ENCODE peak calls at places on chromosome 22, in four cellular contexts. O, S, Z and Y are unnamed samples.

GRCh38 chr22:24693359-24693758 is 81.2 kb downstream of the PIWIL3 start:
- DNase-seq in S (no peak), Z (peak; percentile 9), O (no peak), Y (no peak)

GRCh38 chr22:22691716-22692701 is 47.6 kb downstream of the GGTLC2 start:
- DNase-seq in Z (no peak), O (peak; percentile 46), S (no peak), Y (no peak)

GRCh38 chr22:37803636-37804371 is 3.9 kb upstream of the GCAT start:
- DNase-seq in S (no peak), Z (no peak), O (no peak), Y (no peak)

GRCh38 chr22:38638216-38638615 is 18.0 kb downstream of the FAM227A start:
- DNase-seq in O (no peak), Z (no peak), S (no peak), Y (no peak)

GRCh38 chr22:48945621-48946458 is 881.8 kb downstream of the BRD1 start:
- DNase-seq in O (peak; percentile 38), Z (no peak), S (peak; percentile 22), Y (peak; percentile 52)

GRCh38 chr22:38923463-38924196 is 33.8 kb upstream of the APOBEC3A start:
- DNase-seq in S (peak; percentile 80), Z (peak; percentile 89), O (no peak), Y (peak; percentile 79)

GRCh38 chr22:31659246-31659645 is 2.8 kb downstream of the PISD start:
- DNase-seq in S (no peak), Z (peak; percentile 22), O (no peak), Y (no peak)

GRCh38 chr22:30876221-30876751 is 92.3 kb downstream of the MORC2 start:
- DNase-seq in O (peak; percentile 35), S (no peak), Z (no peak), Y (peak; percentile 36)

GRCh38 chr22:35064664-35065063 is 1.3 kb upstream of the ISX start:
- DNase-seq in Z (no peak), O (no peak), S (no peak), Y (no peak)

GRCh38 chr22:46387748-46388147 is 52.2 kb downstream of the TRMU start:
- DNase-seq in Z (no peak), O (no peak), S (no peak), Y (no peak)

GRCh38 chr22:46388647-46389046 is 53.1 kb downstream of the TRMU start:
- DNase-seq in O (no peak), S (no peak), Z (no peak), Y (no peak)

GRCh38 chr22:46389081-46389480 is 53.6 kb downstream of the TRMU start:
- DNase-seq in Z (no peak), S (no peak), O (no peak), Y (no peak)

GRCh38 chr22:46382524-46382923 is 47.0 kb downstream of the TRMU start:
- DNase-seq in S (no peak), Z (no peak), O (no peak), Y (no peak)

GRCh38 chr22:46386312-46386711 is 50.8 kb downstream of the TRMU start:
- DNase-seq in O (peak; percentile 54), Z (no peak), S (no peak), Y (no peak)
- TF ChIP-seq CTCF in O (no peak), Z (no peak), S (no peak), Y (no peak)

DNA sequence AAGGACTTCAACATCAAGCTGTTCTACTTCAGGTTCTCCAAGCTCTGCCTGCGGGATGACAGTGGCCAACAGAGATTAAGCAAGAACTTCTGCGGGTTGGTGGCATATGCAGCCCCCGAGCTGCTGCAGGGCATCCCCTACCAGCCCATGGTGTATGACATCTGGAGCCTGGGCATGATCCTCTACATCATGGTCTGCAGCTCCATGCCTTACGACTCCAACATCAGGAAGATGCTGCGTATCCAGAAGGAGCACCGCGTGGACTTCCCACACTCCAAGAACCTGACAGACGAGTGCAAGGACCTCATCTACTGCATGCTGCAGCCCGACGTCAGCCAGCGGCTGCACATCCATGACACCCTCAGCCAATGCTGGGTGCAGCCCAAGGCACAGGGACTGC is 2.8 kb upstream of the DGCR2 start:
- DNase-seq in S (no peak), Z (no peak), O (no peak), Y (no peak)
- TF ChIP-seq CTCF in S (no peak), Z (no peak), O (no peak), Y (no peak)

GRCh38 chr22:21449531-21450319 is 17.5 kb upstream of the TMEM191C start:
- DNase-seq in Z (no peak), O (peak; percentile 34), S (peak; percentile 19), Y (peak; percentile 59)

GRCh38 chr22:21450858-21451331 is 16.3 kb upstream of the TMEM191C start:
- DNase-seq in S (peak; percentile 10), O (peak; percentile 49), Z (no peak), Y (peak; percentile 43)

GRCh38 chr22:21451545-21452520 is 15.4 kb upstream of the TMEM191C start:
- DNase-seq in Z (no peak), O (peak; percentile 33), S (peak; percentile 19), Y (peak; percentile 30)

GRCh38 chr22:21448627-21449416 is 18.4 kb upstream of the TMEM191C start:
- DNase-seq in O (peak; percentile 37), S (peak; percentile 22), Z (no peak), Y (peak; percentile 44)

GRCh38 chr22:21450320-21450831 is 16.8 kb upstream of the TMEM191C start:
- DNase-seq in O (peak; percentile 50), Z (no peak), S (peak; percentile 18), Y (peak; percentile 43)
- TF ChIP-seq CTCF in O (no peak), Z (no peak), S (no peak), Y (no peak)

DNA sequence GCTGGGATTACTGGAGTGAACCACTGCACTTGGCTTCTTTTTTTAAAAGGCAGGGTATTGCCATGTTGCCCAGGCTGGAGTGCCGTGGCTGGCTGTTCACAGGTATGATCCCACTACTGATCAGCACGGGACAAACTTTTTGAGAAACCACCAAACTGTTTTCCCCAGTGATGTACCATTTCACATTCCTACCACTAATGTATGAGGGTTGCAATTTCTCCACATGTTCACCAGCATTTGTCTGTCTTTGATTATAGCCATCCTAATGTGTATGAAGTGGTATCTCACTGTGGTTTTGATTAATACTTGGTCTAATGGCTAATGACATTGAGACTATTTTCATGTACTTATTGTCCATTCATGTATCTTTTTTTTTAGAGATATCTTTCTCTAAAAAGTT is 41.5 kb upstream of the EP300 start:
- DNase-seq in S (no peak), O (no peak), Z (no peak), Y (no peak)
- TF ChIP-seq CTCF in S (no peak), O (no peak), Z (no peak), Y (no peak)

GRCh38 chr22:25903294-25903693 is 161.3 kb downstream of the MYO18B start:
- DNase-seq in Z (no peak), S (no peak), O (no peak), Y (no peak)
- TF ChIP-seq CTCF in Z (no peak), S (no peak), O (no peak), Y (no peak)

DNA sequence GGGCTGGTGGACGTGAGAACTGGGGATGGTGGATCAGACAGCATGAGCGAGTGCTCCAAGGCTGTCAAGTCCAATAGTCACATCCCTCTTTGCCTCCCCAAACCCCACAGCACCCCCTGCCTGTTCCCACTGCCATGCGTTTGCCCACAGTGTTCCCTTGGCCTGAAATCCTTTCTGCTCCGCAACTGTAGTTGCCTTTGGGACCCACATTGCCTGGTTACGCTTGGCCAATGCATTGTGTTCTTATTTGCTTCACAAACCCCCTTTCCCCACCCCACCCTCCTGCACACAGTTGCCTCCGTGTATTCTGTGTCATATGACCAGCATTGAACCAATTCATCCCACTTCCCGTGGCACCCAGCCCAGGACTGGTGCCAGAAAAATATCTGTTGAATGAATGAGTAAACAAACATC is 2.1 kb upstream of the KIAA0930 start:
- DNase-seq in O (peak; percentile 77), Z (no peak), S (peak; percentile 88), Y (no peak)
- TF ChIP-seq CTCF in O (no peak), Z (no peak), S (no peak), Y (no peak)

GRCh38 chr22:42369250-42370041 is 62.8 kb downstream of the NFAM1 start:
- DNase-seq in O (peak; percentile 94), Z (peak; percentile 83), S (peak; percentile 93), Y (peak; percentile 93)

GRCh38 chr22:42365942-42366660 is 66.1 kb downstream of the NFAM1 start:
- DNase-seq in S (no peak), O (no peak), Z (no peak), Y (no peak)

GRCh38 chr22:42366815-42367581 is 65.2 kb downstream of the NFAM1 start:
- DNase-seq in O (no peak), S (peak; percentile 83), Z (no peak), Y (no peak)

GRCh38 chr22:42368379-42369249 is 63.6 kb downstream of the NFAM1 start:
- DNase-seq in O (peak; percentile 74), Z (no peak), S (no peak), Y (no peak)

GRCh38 chr22:42367980-42368378 is 64.2 kb downstream of the NFAM1 start:
- DNase-seq in S (peak; percentile 33), Z (no peak), O (no peak), Y (no peak)
- TF ChIP-seq CTCF in S (no peak), Z (no peak), O (no peak), Y (no peak)

GRCh38 chr22:45574069-45574703 is 71.5 kb downstream of the FBLN1 start:
- DNase-seq in Z (no peak), O (no peak), S (no peak), Y (peak; percentile 60)
- TF ChIP-seq CTCF in Z (no peak), O (no peak), S (no peak), Y (no peak)